ENCODE peak calls at places on chromosome 20, in nine cellular contexts. V, T, L, P, A, R, Y, O and Q are unnamed samples.

GRCh38 chr20:48066256-48066655 is 281.0 kb upstream of the SULF2 start:
- DNase-seq in V (no peak), Y (no peak), T (no peak), A (no peak), L (peak), R (no peak), P (no peak), O (no peak), Q (no peak)

GRCh38 chr20:18805881-18806280 is 7.7 kb upstream of the SCP2D1 start:
- DNase-seq in R (no peak), O (no peak), T (no peak), Y (no peak), A (no peak), V (no peak), L (peak), P (no peak), Q (no peak)

GRCh38 chr20:37337208-37337955 is 8.6 kb upstream of the SRC start:
- DNase-seq in T (no peak), Y (no peak), L (no peak), V (no peak), P (no peak), O (no peak), R (no peak), A (no peak), Q (no peak)

GRCh38 chr20:51884561-51884960 is 82.2 kb upstream of the SALL4 start:
- DNase-seq in V (no peak), P (no peak), Y (no peak), R (no peak), O (no peak), L (peak), A (no peak), T (no peak), Q (no peak)

GRCh38 chr20:44742304-44743079 is 3.2 kb upstream of the KCNK15 start:
- DNase-seq in L (no peak), Y (no peak), T (no peak), V (no peak), A (no peak), P (no peak), O (no peak), R (no peak), Q (no peak)

GRCh38 chr20:4449977-4450715 is 271.6 kb upstream of the PRND start:
- DNase-seq in P (no peak), Y (no peak), O (no peak), V (no peak), R (no peak), L (peak), T (no peak), A (no peak), Q (no peak)

GRCh38 chr20:45813489-45813888 is 1.0 kb downstream of the UBE2C start:
- DNase-seq in V (no peak), L (no peak), P (no peak), Y (no peak), T (no peak), A (no peak), R (no peak), O (no peak), Q (no peak)

GRCh38 chr20:43508604-43509040 is 1.1 kb downstream of the L3MBTL1 start:
- DNase-seq in O (no peak), Y (no peak), R (no peak), A (no peak), P (peak), L (peak), T (peak), V (no peak), Q (no peak)